ENCODE peak calls at places on chromosome 14, in five cellular contexts. One of them, this sample, is unnamed.

GRCh38 chr14:26596722-26597030 is 1.2 kb downstream of the NOVA1 start:
- DNase-seq in stimulated activated CD4-positive, alpha-beta T cell treated with anti-CD3 and anti-CD28 coated beads, Interleukin-4, amount 100 ng/mL, for 1 hour: no peak
- DNase-seq in head of caudate nucleus: peak
- DNase-seq in T-helper 2 cell: no peak
- DNase-seq in AML-193: no peak
- DNase-seq in this sample: no peak

GRCh38 chr14:59534361-59534987 is 42.1 kb downstream of the CCDC175 start:
- DNase-seq in stimulated activated CD4-positive, alpha-beta T cell treated with anti-CD3 and anti-CD28 coated beads, Interleukin-4, amount 100 ng/mL, for 1 hour: no peak
- DNase-seq in head of caudate nucleus: no peak
- DNase-seq in T-helper 2 cell: no peak
- DNase-seq in AML-193: no peak
- DNase-seq in this sample: no peak

GRCh38 chr14:69152181-69152943 is 557 bp downstream of the DCAF5 start:
- DNase-seq in stimulated activated CD4-positive, alpha-beta T cell treated with anti-CD3 and anti-CD28 coated beads, Interleukin-4, amount 100 ng/mL, for 1 hour: peak
- DNase-seq in head of caudate nucleus: peak
- DNase-seq in T-helper 2 cell: no peak
- DNase-seq in AML-193: no peak
- DNase-seq in this sample: peak

GRCh38 chr14:62002636-62003035 is 240.4 kb downstream of the SNAPC1 start:
- DNase-seq in stimulated activated CD4-positive, alpha-beta T cell treated with anti-CD3 and anti-CD28 coated beads, Interleukin-4, amount 100 ng/mL, for 1 hour: no peak
- DNase-seq in head of caudate nucleus: no peak
- DNase-seq in T-helper 2 cell: no peak
- DNase-seq in AML-193: no peak
- DNase-seq in this sample: no peak

GRCh38 chr14:37081220-37081619 is 91.2 kb downstream of the SLC25A21 start:
- DNase-seq in stimulated activated CD4-positive, alpha-beta T cell treated with anti-CD3 and anti-CD28 coated beads, Interleukin-4, amount 100 ng/mL, for 1 hour: no peak
- DNase-seq in head of caudate nucleus: no peak
- DNase-seq in T-helper 2 cell: no peak
- DNase-seq in AML-193: no peak
- DNase-seq in this sample: no peak

GRCh38 chr14:95523818-95524448 is 7.5 kb upstream of the SYNE3 start:
- DNase-seq in stimulated activated CD4-positive, alpha-beta T cell treated with anti-CD3 and anti-CD28 coated beads, Interleukin-4, amount 100 ng/mL, for 1 hour: no peak
- DNase-seq in head of caudate nucleus: no peak
- DNase-seq in T-helper 2 cell: no peak
- DNase-seq in AML-193: no peak
- DNase-seq in this sample: peak

GRCh38 chr14:100652739-100653138 is 65.5 kb upstream of the BEGAIN start:
- DNase-seq in stimulated activated CD4-positive, alpha-beta T cell treated with anti-CD3 and anti-CD28 coated beads, Interleukin-4, amount 100 ng/mL, for 1 hour: no peak
- DNase-seq in head of caudate nucleus: no peak
- DNase-seq in T-helper 2 cell: no peak
- DNase-seq in AML-193: no peak
- DNase-seq in this sample: no peak

GRCh38 chr14:85482549-85482948 is 47.4 kb upstream of the FLRT2 start:
- DNase-seq in stimulated activated CD4-positive, alpha-beta T cell treated with anti-CD3 and anti-CD28 coated beads, Interleukin-4, amount 100 ng/mL, for 1 hour: no peak
- DNase-seq in head of caudate nucleus: no peak
- DNase-seq in T-helper 2 cell: no peak
- DNase-seq in AML-193: no peak
- DNase-seq in this sample: no peak

GRCh38 chr14:65940056-65940735 is 527.7 kb downstream of the FUT8 start:
- DNase-seq in stimulated activated CD4-positive, alpha-beta T cell treated with anti-CD3 and anti-CD28 coated beads, Interleukin-4, amount 100 ng/mL, for 1 hour: no peak
- DNase-seq in head of caudate nucleus: no peak
- DNase-seq in T-helper 2 cell: no peak
- DNase-seq in AML-193: peak
- DNase-seq in this sample: no peak

GRCh38 chr14:42222924-42223471 is 616.3 kb downstream of the LRFN5 start:
- DNase-seq in stimulated activated CD4-positive, alpha-beta T cell treated with anti-CD3 and anti-CD28 coated beads, Interleukin-4, amount 100 ng/mL, for 1 hour: no peak
- DNase-seq in head of caudate nucleus: no peak
- DNase-seq in T-helper 2 cell: no peak
- DNase-seq in AML-193: no peak
- DNase-seq in this sample: no peak

GRCh38 chr14:55579724-55580400 is at the start of gene KTN1:
- DNase-seq in stimulated activated CD4-positive, alpha-beta T cell treated with anti-CD3 and anti-CD28 coated beads, Interleukin-4, amount 100 ng/mL, for 1 hour: peak
- DNase-seq in head of caudate nucleus: peak
- DNase-seq in T-helper 2 cell: peak
- DNase-seq in AML-193: peak
- DNase-seq in this sample: peak

GRCh38 chr14:55353686-55354467 is 57.8 kb downstream of the ATG14 start:
- DNase-seq in stimulated activated CD4-positive, alpha-beta T cell treated with anti-CD3 and anti-CD28 coated beads, Interleukin-4, amount 100 ng/mL, for 1 hour: no peak
- DNase-seq in head of caudate nucleus: peak
- DNase-seq in T-helper 2 cell: peak
- DNase-seq in AML-193: no peak
- DNase-seq in this sample: no peak

GRCh38 chr14:76810953-76811400 is 1.7 kb downstream of the ANGEL1 start:
- DNase-seq in stimulated activated CD4-positive, alpha-beta T cell treated with anti-CD3 and anti-CD28 coated beads, Interleukin-4, amount 100 ng/mL, for 1 hour: no peak
- DNase-seq in head of caudate nucleus: peak
- DNase-seq in T-helper 2 cell: no peak
- DNase-seq in AML-193: peak
- DNase-seq in this sample: no peak

GRCh38 chr14:19799880-19800279 is 3.7 kb upstream of the OR4N2 start:
- DNase-seq in stimulated activated CD4-positive, alpha-beta T cell treated with anti-CD3 and anti-CD28 coated beads, Interleukin-4, amount 100 ng/mL, for 1 hour: no peak
- DNase-seq in head of caudate nucleus: no peak
- DNase-seq in T-helper 2 cell: no peak
- DNase-seq in AML-193: no peak
- DNase-seq in this sample: no peak

GRCh38 chr14:75566321-75566720 is 12.1 kb upstream of the FLVCR2 start:
- DNase-seq in stimulated activated CD4-positive, alpha-beta T cell treated with anti-CD3 and anti-CD28 coated beads, Interleukin-4, amount 100 ng/mL, for 1 hour: peak
- DNase-seq in head of caudate nucleus: no peak
- DNase-seq in T-helper 2 cell: peak
- DNase-seq in AML-193: no peak
- DNase-seq in this sample: peak

GRCh38 chr14:26401170-26401968 is 196.5 kb downstream of the NOVA1 start:
- DNase-seq in stimulated activated CD4-positive, alpha-beta T cell treated with anti-CD3 and anti-CD28 coated beads, Interleukin-4, amount 100 ng/mL, for 1 hour: no peak
- DNase-seq in head of caudate nucleus: no peak
- DNase-seq in T-helper 2 cell: no peak
- DNase-seq in AML-193: no peak
- DNase-seq in this sample: no peak

GRCh38 chr14:54565236-54566151 is 1.4 kb upstream of the SAMD4A start:
- DNase-seq in stimulated activated CD4-positive, alpha-beta T cell treated with anti-CD3 and anti-CD28 coated beads, Interleukin-4, amount 100 ng/mL, for 1 hour: peak
- DNase-seq in head of caudate nucleus: peak
- DNase-seq in T-helper 2 cell: peak
- DNase-seq in AML-193: peak
- DNase-seq in this sample: peak

GRCh38 chr14:22305563-22306127 is 283.4 kb downstream of the DAD1 start:
- DNase-seq in stimulated activated CD4-positive, alpha-beta T cell treated with anti-CD3 and anti-CD28 coated beads, Interleukin-4, amount 100 ng/mL, for 1 hour: no peak
- DNase-seq in head of caudate nucleus: no peak
- DNase-seq in T-helper 2 cell: no peak
- DNase-seq in AML-193: no peak
- DNase-seq in this sample: no peak

GRCh38 chr14:103194256-103195045 is 71.2 kb downstream of the TNFAIP2 start:
- DNase-seq in stimulated activated CD4-positive, alpha-beta T cell treated with anti-CD3 and anti-CD28 coated beads, Interleukin-4, amount 100 ng/mL, for 1 hour: no peak
- DNase-seq in head of caudate nucleus: no peak
- DNase-seq in T-helper 2 cell: no peak
- DNase-seq in AML-193: peak
- DNase-seq in this sample: no peak

GRCh38 chr14:101104485-101104884 is 201.0 kb upstream of the RTL1 start:
- DNase-seq in stimulated activated CD4-positive, alpha-beta T cell treated with anti-CD3 and anti-CD28 coated beads, Interleukin-4, amount 100 ng/mL, for 1 hour: no peak
- DNase-seq in head of caudate nucleus: no peak
- DNase-seq in T-helper 2 cell: no peak
- DNase-seq in AML-193: no peak
- DNase-seq in this sample: no peak

GRCh38 chr14:93976477-93977057 is at the start of gene ASB2:
- DNase-seq in stimulated activated CD4-positive, alpha-beta T cell treated with anti-CD3 and anti-CD28 coated beads, Interleukin-4, amount 100 ng/mL, for 1 hour: no peak
- DNase-seq in head of caudate nucleus: no peak
- DNase-seq in T-helper 2 cell: no peak
- DNase-seq in AML-193: no peak
- DNase-seq in this sample: no peak

GRCh38 chr14:105168979-105169507 is 467 bp upstream of the JAG2 start:
- DNase-seq in stimulated activated CD4-positive, alpha-beta T cell treated with anti-CD3 and anti-CD28 coated beads, Interleukin-4, amount 100 ng/mL, for 1 hour: peak
- DNase-seq in head of caudate nucleus: no peak
- DNase-seq in T-helper 2 cell: no peak
- DNase-seq in AML-193: no peak
- DNase-seq in this sample: peak

GRCh38 chr14:68458840-68459469 is 333.9 kb downstream of the ZFP36L1 start:
- DNase-seq in stimulated activated CD4-positive, alpha-beta T cell treated with anti-CD3 and anti-CD28 coated beads, Interleukin-4, amount 100 ng/mL, for 1 hour: no peak
- DNase-seq in head of caudate nucleus: no peak
- DNase-seq in T-helper 2 cell: no peak
- DNase-seq in AML-193: no peak
- DNase-seq in this sample: no peak

GRCh38 chr14:92897922-92898599 is 24.9 kb upstream of the CHGA start:
- DNase-seq in stimulated activated CD4-positive, alpha-beta T cell treated with anti-CD3 and anti-CD28 coated beads, Interleukin-4, amount 100 ng/mL, for 1 hour: peak
- DNase-seq in head of caudate nucleus: peak
- DNase-seq in T-helper 2 cell: no peak
- DNase-seq in AML-193: no peak
- DNase-seq in this sample: peak

GRCh38 chr14:50615056-50615455 is 53.0 kb downstream of the SAV1 start:
- DNase-seq in stimulated activated CD4-positive, alpha-beta T cell treated with anti-CD3 and anti-CD28 coated beads, Interleukin-4, amount 100 ng/mL, for 1 hour: no peak
- DNase-seq in head of caudate nucleus: no peak
- DNase-seq in T-helper 2 cell: no peak
- DNase-seq in AML-193: no peak
- DNase-seq in this sample: no peak

GRCh38 chr14:74737753-74738325 is 24.9 kb downstream of the FCF1 start:
- DNase-seq in stimulated activated CD4-positive, alpha-beta T cell treated with anti-CD3 and anti-CD28 coated beads, Interleukin-4, amount 100 ng/mL, for 1 hour: no peak
- DNase-seq in head of caudate nucleus: no peak
- DNase-seq in T-helper 2 cell: no peak
- DNase-seq in AML-193: no peak
- DNase-seq in this sample: peak

GRCh38 chr14:61477845-61478438 is 156.6 kb downstream of the PRKCH start:
- DNase-seq in stimulated activated CD4-positive, alpha-beta T cell treated with anti-CD3 and anti-CD28 coated beads, Interleukin-4, amount 100 ng/mL, for 1 hour: peak
- DNase-seq in head of caudate nucleus: peak
- DNase-seq in T-helper 2 cell: no peak
- DNase-seq in AML-193: peak
- DNase-seq in this sample: peak

GRCh38 chr14:101228949-101229541 is 325.5 kb upstream of the RTL1 start:
- DNase-seq in stimulated activated CD4-positive, alpha-beta T cell treated with anti-CD3 and anti-CD28 coated beads, Interleukin-4, amount 100 ng/mL, for 1 hour: no peak
- DNase-seq in head of caudate nucleus: no peak
- DNase-seq in T-helper 2 cell: no peak
- DNase-seq in AML-193: no peak
- DNase-seq in this sample: no peak

GRCh38 chr14:96501383-96501745 is 818 bp upstream of the PAPOLA start:
- DNase-seq in stimulated activated CD4-positive, alpha-beta T cell treated with anti-CD3 and anti-CD28 coated beads, Interleukin-4, amount 100 ng/mL, for 1 hour: no peak
- DNase-seq in head of caudate nucleus: no peak
- DNase-seq in T-helper 2 cell: no peak
- DNase-seq in AML-193: peak
- DNase-seq in this sample: peak

GRCh38 chr14:89232366-89233070 is 184.5 kb downstream of the FOXN3 start:
- DNase-seq in stimulated activated CD4-positive, alpha-beta T cell treated with anti-CD3 and anti-CD28 coated beads, Interleukin-4, amount 100 ng/mL, for 1 hour: no peak
- DNase-seq in head of caudate nucleus: no peak
- DNase-seq in T-helper 2 cell: no peak
- DNase-seq in AML-193: no peak
- DNase-seq in this sample: no peak

GRCh38 chr14:105484069-105484996 is 2.4 kb upstream of the CRIP1 start:
- DNase-seq in stimulated activated CD4-positive, alpha-beta T cell treated with anti-CD3 and anti-CD28 coated beads, Interleukin-4, amount 100 ng/mL, for 1 hour: peak
- DNase-seq in head of caudate nucleus: no peak
- DNase-seq in T-helper 2 cell: peak
- DNase-seq in AML-193: no peak
- DNase-seq in this sample: no peak

GRCh38 chr14:80448267-80448666 is 237.0 kb upstream of the DIO2 start:
- DNase-seq in stimulated activated CD4-positive, alpha-beta T cell treated with anti-CD3 and anti-CD28 coated beads, Interleukin-4, amount 100 ng/mL, for 1 hour: no peak
- DNase-seq in head of caudate nucleus: no peak
- DNase-seq in T-helper 2 cell: no peak
- DNase-seq in AML-193: no peak
- DNase-seq in this sample: no peak

GRCh38 chr14:50601405-50601804 is 41.5 kb downstream of the ATL1 start:
- DNase-seq in stimulated activated CD4-positive, alpha-beta T cell treated with anti-CD3 and anti-CD28 coated beads, Interleukin-4, amount 100 ng/mL, for 1 hour: no peak
- DNase-seq in head of caudate nucleus: no peak
- DNase-seq in T-helper 2 cell: no peak
- DNase-seq in AML-193: no peak
- DNase-seq in this sample: no peak

GRCh38 chr14:35285168-35285990 is 6.8 kb upstream of the PSMA6 start:
- DNase-seq in stimulated activated CD4-positive, alpha-beta T cell treated with anti-CD3 and anti-CD28 coated beads, Interleukin-4, amount 100 ng/mL, for 1 hour: no peak
- DNase-seq in head of caudate nucleus: no peak
- DNase-seq in T-helper 2 cell: no peak
- DNase-seq in AML-193: peak
- DNase-seq in this sample: peak

GRCh38 chr14:52538648-52539047 is 13.7 kb downstream of the TXNDC16 start:
- DNase-seq in stimulated activated CD4-positive, alpha-beta T cell treated with anti-CD3 and anti-CD28 coated beads, Interleukin-4, amount 100 ng/mL, for 1 hour: no peak
- DNase-seq in head of caudate nucleus: no peak
- DNase-seq in T-helper 2 cell: no peak
- DNase-seq in AML-193: no peak
- DNase-seq in this sample: no peak